ENCODE peak calls at places on chromosomes 16 and 17, in seven cellular contexts. X is progenitor cell of endocrine pancreas, N is type B pancreatic cell, B is fibroblast of mammary gland, Q is nephron progenitor cell, K is chondrocyte, Z is heart left ventricle. O is an unnamed sample.

GRCh38 chr16:3861808-3862451 is 18.6 kb downstream of the CREBBP start:
- DNase-seq in Z (peak), B (peak), K (no peak), Q (no peak), X (no peak), N (no peak), O (no peak)

GRCh38 chr17:60601443-60602384 is 1.7 kb downstream of the PPM1D start:
- DNase-seq in X (peak), Q (peak), Z (no peak), N (no peak), B (peak), K (no peak), O (no peak)

GRCh38 chr16:71709231-71709781 is 15.2 kb downstream of the PHLPP2 start:
- DNase-seq in N (no peak), K (no peak), Q (no peak), Z (no peak), X (no peak), B (peak), O (no peak)

GRCh38 chr17:42414782-42415409 is 8.2 kb downstream of the CAVIN1 start:
- DNase-seq in K (no peak), N (no peak), Z (peak), X (no peak), B (no peak), Q (no peak), O (no peak)

GRCh38 chr16:11100239-11100750 is 155.7 kb downstream of the SOCS1 start:
- DNase-seq in B (peak), Z (peak), K (no peak), Q (peak), N (no peak), X (no peak), O (peak)

GRCh38 chr17:82691714-82692113 is 6.8 kb downstream of the RAB40B start:
- DNase-seq in B (no peak), K (peak), X (no peak), N (no peak), Z (peak), Q (no peak), O (no peak)

GRCh38 chr16:27745348-27745747 is 195.4 kb downstream of the KATNIP start:
- DNase-seq in X (no peak), K (no peak), B (peak), Z (no peak), N (no peak), Q (no peak), O (no peak)

GRCh38 chr16:79607587-79607986 is 7.0 kb upstream of the MAF start:
- DNase-seq in X (no peak), Q (no peak), N (no peak), Z (no peak), B (peak), K (no peak), O (peak)

GRCh38 chr17:80942360-80943345 is 49.0 kb upstream of the CHMP6 start:
- DNase-seq in K (peak), Q (no peak), B (peak), Z (peak), X (no peak), N (no peak), O (peak)

GRCh38 chr17:4899341-4900230 is at the start of gene C17orf107:
- DNase-seq in Q (peak), B (peak), N (no peak), Z (peak), X (peak), K (peak), O (no peak)

GRCh38 chr17:34398990-34399389 is 36.0 kb upstream of the CCL1 start:
- DNase-seq in B (no peak), Q (no peak), X (no peak), N (no peak), Z (no peak), K (no peak), O (no peak)

GRCh38 chr17:34393401-34393800 is 30.4 kb upstream of the CCL1 start:
- DNase-seq in B (no peak), K (no peak), N (no peak), Q (no peak), X (no peak), Z (no peak), O (no peak)

GRCh38 chr17:34401165-34401564 is 38.1 kb upstream of the CCL1 start:
- DNase-seq in Q (no peak), K (no peak), B (no peak), Z (no peak), X (no peak), N (no peak), O (no peak)

GRCh38 chr17:34400301-34400931 is 37.4 kb upstream of the CCL1 start:
- DNase-seq in K (no peak), Z (no peak), Q (no peak), B (no peak), N (no peak), X (no peak), O (no peak)

GRCh38 chr17:34397265-34397664 is 34.2 kb upstream of the CCL1 start:
- DNase-seq in B (no peak), X (no peak), N (no peak), Z (no peak), K (no peak), Q (no peak), O (no peak)
- TF ChIP-seq CTCF in B (no peak), X (no peak), N (no peak), Z (no peak), K (no peak), Q (no peak), O (no peak)

DNA sequence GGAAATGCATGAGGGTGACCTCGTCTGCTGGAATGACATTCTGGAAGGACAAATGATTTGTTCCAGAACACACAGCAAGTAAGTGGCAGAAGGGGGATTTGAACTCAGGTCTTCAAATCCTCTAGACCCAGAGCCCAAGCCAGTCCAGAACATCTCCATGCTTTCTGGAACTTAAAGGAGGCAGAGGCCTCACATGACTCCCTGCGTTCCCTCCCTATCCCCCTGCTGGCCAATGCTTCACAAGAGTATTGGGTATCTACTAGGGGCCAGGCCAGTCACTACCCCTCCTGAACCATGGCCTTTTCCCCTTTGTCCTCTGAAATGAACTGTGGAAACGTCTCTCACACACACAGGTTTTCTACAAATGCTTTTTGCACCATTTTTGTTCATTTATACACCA is 7.6 kb upstream of the BEAN1 start:
- DNase-seq in Q (no peak), X (no peak), K (no peak), N (no peak), B (no peak), Z (no peak), O (no peak)
- TF ChIP-seq CTCF in Q (no peak), X (peak), K (peak), N (no peak), B (no peak), Z (no peak), O (no peak)

DNA sequence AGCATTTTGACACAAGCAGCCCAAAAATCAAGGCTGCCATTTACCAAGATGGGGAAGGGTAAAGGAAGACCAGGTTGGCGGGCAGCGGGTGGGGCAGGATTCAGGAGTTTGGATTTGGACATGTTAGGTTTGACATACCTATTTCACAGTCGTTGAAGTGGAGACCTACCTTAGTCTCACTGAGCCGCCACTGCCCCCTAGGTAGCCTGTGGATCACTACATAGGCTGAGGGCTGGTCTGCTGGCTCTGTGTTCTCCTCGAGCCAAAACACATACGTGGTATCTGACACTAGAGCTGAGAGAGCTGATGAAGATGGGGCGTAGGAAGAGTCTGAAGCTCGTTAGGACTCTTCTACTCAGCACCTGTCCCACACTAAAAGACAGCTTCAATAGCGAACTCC is 115.1 kb downstream of the HIC1 start:
- DNase-seq in Q (no peak), B (no peak), K (no peak), N (no peak), Z (no peak), X (no peak), O (no peak)
- TF ChIP-seq CTCF in Q (no peak), B (peak), K (no peak), N (peak), Z (no peak), X (peak), O (no peak)

GRCh38 chr17:76124582-76125390 is 16.3 kb downstream of the FOXJ1 start:
- DNase-seq in X (no peak), Z (no peak), Q (no peak), B (peak), K (no peak), N (no peak), O (no peak)
- TF ChIP-seq CTCF in X (peak), Z (no peak), Q (peak), B (peak), K (peak), N (peak), O (no peak)

O was measured in gastrocnemius medialis.